ENCODE peak calls at places on chromosomes 16 and 17, in five cellular contexts. Q is psoas muscle, N is fibroblast of lung, Z is MCF 10A, B is GM13976. M is an unnamed sample.

GRCh38 chr16:23509763-23510153 is 536 bp downstream of the GGA2 start:
- DNase-seq in Q (peak), N (peak), Z (no peak), B (no peak), M (no peak)

GRCh38 chr17:74757502-74757901 is 9.1 kb downstream of the NHERF1 start:
- DNase-seq in Q (no peak), N (no peak), Z (peak), B (no peak), M (no peak)

GRCh38 chr16:4383591-4384495 is 12.2 kb downstream of the VASN start:
- DNase-seq in Q (no peak), N (no peak), Z (no peak), B (no peak), M (no peak)

GRCh38 chr17:7881655-7882054 is 6.9 kb upstream of the CHD3 start:
- DNase-seq in Q (no peak), N (peak), Z (no peak), B (no peak), M (no peak)

GRCh38 chr16:13453938-13454553 is 465.9 kb upstream of the ERCC4 start:
- DNase-seq in Q (no peak), N (no peak), Z (peak), B (peak), M (peak)

GRCh38 chr17:44108440-44109311 is 14.8 kb downstream of the HDAC5 start:
- DNase-seq in Q (peak), N (peak), Z (peak), B (no peak), M (no peak)

GRCh38 chr16:58713742-58714141 is 20.4 kb downstream of the GOT2 start:
- DNase-seq in Q (no peak), N (no peak), Z (no peak), B (no peak), M (no peak)

GRCh38 chr16:82703156-82703555 is 76.4 kb downstream of the CDH13 start:
- DNase-seq in Q (no peak), N (no peak), Z (no peak), B (no peak), M (no peak)

GRCh38 chr16:2497116-2497630 is 16.6 kb upstream of the ATP6V0C start:
- DNase-seq in Q (peak), N (peak), Z (no peak), B (no peak), M (no peak)

GRCh38 chr17:42908872-42909700 is 8.5 kb downstream of the G6PC1 start:
- DNase-seq in Q (no peak), N (no peak), Z (no peak), B (no peak), M (no peak)

GRCh38 chr17:51454456-51454978 is 194.2 kb downstream of the UTP18 start:
- DNase-seq in Q (no peak), N (no peak), Z (no peak), B (no peak), M (no peak)

GRCh38 chr16:64910351-64910750 is 211.5 kb downstream of the CDH11 start:
- DNase-seq in Q (peak), N (peak), Z (peak), B (no peak), M (no peak)

GRCh38 chr17:81239714-81240555 is 817 bp downstream of the NDUFAF8 start:
- DNase-seq in Q (no peak), N (no peak), Z (peak), B (peak), M (peak)

GRCh38 chr17:71472809-71473789 is 647.7 kb upstream of the SOX9 start:
- DNase-seq in Q (no peak), N (peak), Z (peak), B (peak), M (peak)

GRCh38 chr16:49127103-49127502 is 154.5 kb downstream of the CBLN1 start:
- DNase-seq in Q (no peak), N (no peak), Z (peak), B (no peak), M (no peak)

GRCh38 chr16:6682142-6682811 is 650.4 kb upstream of the RBFOX1 start:
- DNase-seq in Q (no peak), N (no peak), Z (no peak), B (peak), M (peak)

GRCh38 chr16:88314991-88315542 is 67.7 kb upstream of the ZNF469 start:
- DNase-seq in Q (peak), N (no peak), Z (no peak), B (no peak), M (no peak)

GRCh38 chr16:9906218-9906617 is 276.0 kb downstream of the GRIN2A start:
- DNase-seq in Q (no peak), N (no peak), Z (no peak), B (no peak), M (no peak)

GRCh38 chr16:23435500-23435899 is 17.5 kb downstream of the COG7 start:
- DNase-seq in Q (peak), N (peak), Z (peak), B (peak), M (peak)

GRCh38 chr17:79557724-79558572 is 52.9 kb downstream of the RBFOX3 start:
- DNase-seq in Q (peak), N (no peak), Z (no peak), B (no peak), M (no peak)

GRCh38 chr17:40678902-40679522 is 14.0 kb upstream of the KRT222 start:
- DNase-seq in Q (no peak), N (no peak), Z (no peak), B (no peak), M (no peak)
- TF ChIP-seq CTCF in Q (no peak), N (no peak), Z (no peak), B (no peak), M (no peak)

DNA sequence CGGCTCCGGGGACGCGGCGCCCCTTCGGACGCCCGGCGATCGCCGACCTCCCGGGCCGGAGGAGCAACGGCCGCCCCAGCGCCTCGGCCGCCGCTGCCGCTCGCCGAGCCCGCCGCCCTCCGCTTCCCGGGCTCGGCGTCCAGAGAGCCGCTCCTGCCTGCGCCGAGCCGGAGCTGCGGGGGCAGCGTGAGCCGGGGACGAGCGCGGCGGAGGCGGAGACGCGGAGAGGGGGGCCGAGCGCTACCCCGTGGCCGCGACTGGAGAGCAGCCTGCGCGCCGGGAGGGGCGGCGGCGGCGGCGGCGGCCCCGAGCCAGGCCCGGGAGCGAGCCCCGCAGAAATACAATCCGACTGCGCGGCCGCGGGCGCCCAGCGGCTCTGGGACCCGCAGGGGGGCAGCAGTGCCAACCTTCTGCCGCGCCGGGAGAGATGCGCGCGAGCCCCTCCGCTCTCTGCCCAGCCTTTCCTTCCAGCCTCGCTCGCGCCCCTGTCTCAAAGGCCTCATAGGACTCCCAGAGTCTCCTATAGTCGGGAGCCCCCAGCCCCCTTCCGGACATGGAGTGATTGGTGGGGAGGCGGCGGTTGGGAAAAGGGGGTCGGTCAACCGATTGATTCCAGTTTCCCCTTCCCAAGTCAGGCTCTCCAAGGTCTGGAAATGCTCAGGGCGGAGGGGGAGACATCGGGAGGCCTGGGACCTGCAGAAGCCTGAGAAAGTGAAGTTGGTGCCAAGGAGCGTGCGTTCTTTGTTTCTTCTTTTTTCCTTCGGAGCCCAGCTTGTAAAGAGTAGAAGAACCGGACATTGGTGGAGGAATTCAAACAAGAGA is 1.0 kb upstream of the SDK2 start:
- DNase-seq in Q (peak), N (peak), Z (no peak), B (peak), M (peak)
- TF ChIP-seq CTCF in Q (no peak), N (no peak), Z (no peak), B (no peak), M (no peak)

GRCh38 chr16:89391-90302 is 11.6 kb downstream of the MPG start:
- DNase-seq in Q (no peak), N (no peak), Z (no peak), B (no peak), M (no peak)
- TF ChIP-seq CTCF in Q (no peak), N (no peak), Z (no peak), B (no peak), M (no peak)

DNA sequence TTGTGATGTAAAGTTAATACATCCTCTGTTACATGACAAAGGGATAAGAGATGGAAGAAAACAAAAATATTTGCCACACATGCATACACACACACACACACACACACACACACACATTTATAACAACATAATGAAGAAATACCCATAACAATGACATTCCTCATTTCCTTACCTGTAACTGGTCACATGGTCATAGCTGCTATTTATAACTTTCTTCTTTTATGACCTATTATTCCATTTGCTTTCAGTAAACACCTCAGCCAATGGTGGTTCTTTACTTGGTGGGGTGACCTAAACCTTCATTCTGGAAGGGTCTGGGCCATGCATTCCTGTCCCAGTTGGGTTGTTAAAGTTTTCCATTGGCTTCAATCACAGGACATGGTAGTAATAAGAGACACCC is 5.3 kb downstream of the MT2A start:
- DNase-seq in Q (no peak), N (no peak), Z (peak), B (no peak), M (no peak)
- TF ChIP-seq CTCF in Q (no peak), N (no peak), Z (no peak), B (no peak), M (no peak)

DNA sequence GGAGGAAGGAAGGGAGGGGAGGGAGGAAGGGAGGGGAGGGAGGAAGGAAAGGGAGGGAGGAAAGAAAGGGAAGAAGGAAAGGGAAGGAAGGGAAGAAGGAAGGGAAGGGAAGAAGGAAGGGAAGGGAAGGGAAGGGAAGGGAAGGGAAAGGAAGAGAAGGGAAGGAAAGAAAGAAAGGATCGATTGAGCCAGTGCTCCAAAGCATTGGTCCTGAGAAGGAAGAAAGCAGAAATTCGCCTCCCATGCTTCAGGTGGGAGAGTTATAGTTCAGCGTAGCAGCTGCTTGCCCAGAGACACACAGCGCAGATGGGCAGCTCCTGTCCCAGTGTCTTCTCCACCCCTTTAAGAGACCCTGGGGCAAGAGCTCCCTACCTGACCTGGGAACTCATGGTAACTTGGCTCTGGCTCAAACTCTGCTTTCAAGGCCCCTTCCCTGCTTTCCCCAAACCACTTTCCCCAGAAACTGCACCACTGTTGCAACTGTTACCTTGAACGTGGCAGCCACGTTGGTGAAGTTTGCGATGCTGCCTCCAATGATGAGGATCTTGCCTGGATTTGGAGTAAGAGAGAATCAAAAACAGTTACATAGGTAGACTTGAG is 14.4 kb downstream of the ACLY start:
- DNase-seq in Q (no peak), N (no peak), Z (no peak), B (no peak), M (no peak)
- TF ChIP-seq CTCF in Q (no peak), N (no peak), Z (no peak), B (no peak), M (no peak)